ENCODE peak calls at places on chromosome 20, in five cellular contexts. One of them, this sample, is unnamed.
A peak's percentile ranks its signal among the peaks of the same experiment; 100 is the strongest.

GRCh38 chr20:5719861-5720401 is 30.3 kb upstream of the SHLD1 start:
- DNase-seq in prostate gland: no peak
- DNase-seq in adrenal gland: peak; percentile 35
- DNase-seq in vagina: no peak
- DNase-seq in CD8-positive, alpha-beta T cell: no peak
- DNase-seq in this sample: no peak

GRCh38 chr20:25738198-25738597 is 41.5 kb upstream of the ZNF337 start:
- DNase-seq in vagina: no peak
- DNase-seq in prostate gland: no peak
- DNase-seq in adrenal gland: no peak
- DNase-seq in CD8-positive, alpha-beta T cell: no peak
- DNase-seq in this sample: no peak

GRCh38 chr20:63376283-63377250 is 15.4 kb upstream of the CHRNA4 start:
- DNase-seq in CD8-positive, alpha-beta T cell: no peak
- DNase-seq in adrenal gland: no peak
- DNase-seq in prostate gland: no peak
- DNase-seq in vagina: no peak
- DNase-seq in this sample: no peak

GRCh38 chr20:41135187-41135887 is 2.0 kb upstream of the PLCG1 start:
- DNase-seq in CD8-positive, alpha-beta T cell: peak; percentile 56
- DNase-seq in prostate gland: peak; percentile 35
- DNase-seq in vagina: no peak
- DNase-seq in adrenal gland: peak; percentile 46
- DNase-seq in this sample: peak; percentile 45

GRCh38 chr20:41196653-41197225 is 59.4 kb downstream of the PLCG1 start:
- DNase-seq in CD8-positive, alpha-beta T cell: no peak
- DNase-seq in adrenal gland: no peak
- DNase-seq in vagina: no peak
- DNase-seq in prostate gland: no peak
- DNase-seq in this sample: no peak

GRCh38 chr20:17678886-17679285 is 3.2 kb downstream of the RRBP1 start:
- DNase-seq in adrenal gland: no peak
- DNase-seq in vagina: no peak
- DNase-seq in prostate gland: no peak
- DNase-seq in CD8-positive, alpha-beta T cell: no peak
- DNase-seq in this sample: no peak

GRCh38 chr20:50391444-50392137 is 118.6 kb upstream of the PTPN1 start:
- DNase-seq in adrenal gland: no peak
- DNase-seq in prostate gland: no peak
- DNase-seq in vagina: no peak
- DNase-seq in CD8-positive, alpha-beta T cell: no peak
- DNase-seq in this sample: no peak

GRCh38 chr20:346640-347316 is at the start of gene NRSN2:
- DNase-seq in vagina: no peak
- DNase-seq in prostate gland: peak; percentile 47
- DNase-seq in adrenal gland: peak; percentile 77
- DNase-seq in CD8-positive, alpha-beta T cell: no peak
- DNase-seq in this sample: peak; percentile 70

GRCh38 chr20:168876-169275 is 11.6 kb downstream of the DEFB127 start:
- DNase-seq in adrenal gland: no peak
- DNase-seq in vagina: no peak
- DNase-seq in CD8-positive, alpha-beta T cell: no peak
- DNase-seq in prostate gland: no peak
- DNase-seq in this sample: no peak

GRCh38 chr20:46894971-46895905 is 595 bp downstream of the EYA2 start:
- DNase-seq in adrenal gland: no peak
- DNase-seq in prostate gland: peak; percentile 71
- DNase-seq in vagina: peak; percentile 55
- DNase-seq in CD8-positive, alpha-beta T cell: no peak
- DNase-seq in this sample: peak; percentile 35

GRCh38 chr20:8545212-8545611 is 413.1 kb downstream of the PLCB1 start:
- DNase-seq in adrenal gland: no peak
- DNase-seq in CD8-positive, alpha-beta T cell: no peak
- DNase-seq in vagina: no peak
- DNase-seq in prostate gland: no peak
- DNase-seq in this sample: no peak

GRCh38 chr20:4637081-4637797 is 84.5 kb upstream of the PRND start:
- DNase-seq in prostate gland: no peak
- DNase-seq in vagina: no peak
- DNase-seq in CD8-positive, alpha-beta T cell: no peak
- DNase-seq in adrenal gland: no peak
- DNase-seq in this sample: no peak

GRCh38 chr20:6122111-6122872 is 538 bp downstream of the FERMT1 start:
- DNase-seq in prostate gland: peak; percentile 68
- DNase-seq in adrenal gland: peak; percentile 30
- DNase-seq in vagina: no peak
- DNase-seq in CD8-positive, alpha-beta T cell: no peak
- DNase-seq in this sample: peak; percentile 42

GRCh38 chr20:36086767-36087166 is 67.8 kb upstream of the EPB41L1 start:
- DNase-seq in adrenal gland: no peak
- DNase-seq in vagina: no peak
- DNase-seq in CD8-positive, alpha-beta T cell: no peak
- DNase-seq in prostate gland: no peak
- DNase-seq in this sample: no peak

GRCh38 chr20:4344660-4345059 is 329.3 kb upstream of the RNF24 start:
- DNase-seq in adrenal gland: no peak
- DNase-seq in vagina: no peak
- DNase-seq in CD8-positive, alpha-beta T cell: no peak
- DNase-seq in prostate gland: no peak
- DNase-seq in this sample: no peak

GRCh38 chr20:39631557-39631956 is 669.4 kb downstream of the DHX35 start:
- DNase-seq in prostate gland: no peak
- DNase-seq in vagina: no peak
- DNase-seq in CD8-positive, alpha-beta T cell: no peak
- DNase-seq in adrenal gland: no peak
- DNase-seq in this sample: no peak

GRCh38 chr20:25739615-25740320 is 43.1 kb upstream of the ZNF337 start:
- DNase-seq in vagina: no peak
- DNase-seq in prostate gland: no peak
- DNase-seq in adrenal gland: no peak
- DNase-seq in CD8-positive, alpha-beta T cell: no peak
- DNase-seq in this sample: no peak

GRCh38 chr20:63945921-63946920 is 10.0 kb downstream of the UCKL1 start:
- DNase-seq in prostate gland: no peak
- DNase-seq in adrenal gland: peak; percentile 30
- DNase-seq in CD8-positive, alpha-beta T cell: no peak
- DNase-seq in vagina: no peak
- DNase-seq in this sample: no peak

GRCh38 chr20:34552569-34552968 is 5.9 kb upstream of the MAP1LC3A start:
- DNase-seq in adrenal gland: no peak
- DNase-seq in vagina: no peak
- DNase-seq in CD8-positive, alpha-beta T cell: no peak
- DNase-seq in prostate gland: no peak
- DNase-seq in this sample: no peak

GRCh38 chr20:1499528-1500420 is 8.6 kb upstream of the SIRPB2 start:
- DNase-seq in prostate gland: peak; percentile 8
- DNase-seq in adrenal gland: no peak
- DNase-seq in CD8-positive, alpha-beta T cell: no peak
- DNase-seq in vagina: no peak
- DNase-seq in this sample: no peak

GRCh38 chr20:12649234-12649633 is 359.5 kb upstream of the SPTLC3 start:
- DNase-seq in adrenal gland: no peak
- DNase-seq in prostate gland: no peak
- DNase-seq in CD8-positive, alpha-beta T cell: no peak
- DNase-seq in vagina: no peak
- DNase-seq in this sample: no peak

GRCh38 chr20:34515484-34516037 is 661 bp upstream of the DYNLRB1 start:
- DNase-seq in vagina: no peak
- DNase-seq in adrenal gland: peak; percentile 80
- DNase-seq in prostate gland: peak; percentile 73
- DNase-seq in CD8-positive, alpha-beta T cell: peak; percentile 56
- DNase-seq in this sample: peak; percentile 85

GRCh38 chr20:5212897-5213296 is 86.1 kb downstream of the CDS2 start:
- DNase-seq in vagina: no peak
- DNase-seq in CD8-positive, alpha-beta T cell: no peak
- DNase-seq in prostate gland: no peak
- DNase-seq in adrenal gland: no peak
- DNase-seq in this sample: no peak

GRCh38 chr20:19501476-19502115 is 256.5 kb upstream of the RIN2 start:
- DNase-seq in vagina: no peak
- DNase-seq in adrenal gland: no peak
- DNase-seq in CD8-positive, alpha-beta T cell: no peak
- DNase-seq in prostate gland: no peak
- DNase-seq in this sample: no peak

GRCh38 chr20:9551808-9552550 is 37.6 kb downstream of the LAMP5 start:
- DNase-seq in vagina: no peak
- DNase-seq in adrenal gland: no peak
- DNase-seq in CD8-positive, alpha-beta T cell: no peak
- DNase-seq in prostate gland: no peak
- DNase-seq in this sample: no peak

DNA sequence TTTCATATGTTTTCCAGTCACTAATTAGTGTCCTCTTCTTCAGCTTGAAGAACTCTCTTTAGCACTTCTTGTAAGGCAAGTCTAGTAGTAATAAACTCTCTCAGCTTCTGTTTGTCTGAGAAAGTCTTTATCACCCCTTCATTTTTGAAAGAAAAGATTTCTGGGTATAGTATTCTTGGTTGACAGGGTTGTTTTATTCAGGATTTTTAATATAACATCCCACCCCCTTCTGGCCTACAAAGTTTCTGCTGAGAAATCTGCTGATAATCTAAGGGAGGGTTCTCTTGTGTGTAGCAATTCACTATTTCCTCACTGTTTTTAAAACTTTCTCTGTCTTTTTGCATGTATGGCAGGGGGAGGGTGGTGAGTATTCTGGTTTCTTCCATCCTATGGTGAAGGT is 9.6 kb upstream of the WFDC11 start:
- DNase-seq in vagina: no peak
- DNase-seq in adrenal gland: no peak
- DNase-seq in prostate gland: no peak
- DNase-seq in CD8-positive, alpha-beta T cell: no peak
- DNase-seq in this sample: no peak
- H3K9me3 ChIP-seq in vagina: peaks cover 7% of the 10 kb centered on the region
- H3K9me3 ChIP-seq in adrenal gland: peaks cover 7% of the 10 kb centered on the region
- H3K9me3 ChIP-seq in prostate gland: no peaks in the 10 kb centered on the region
- H3K9me3 ChIP-seq in CD8-positive, alpha-beta T cell: peaks cover 9% of the 10 kb centered on the region
- H3K9me3 ChIP-seq in this sample: no peaks in the 10 kb centered on the region

DNA sequence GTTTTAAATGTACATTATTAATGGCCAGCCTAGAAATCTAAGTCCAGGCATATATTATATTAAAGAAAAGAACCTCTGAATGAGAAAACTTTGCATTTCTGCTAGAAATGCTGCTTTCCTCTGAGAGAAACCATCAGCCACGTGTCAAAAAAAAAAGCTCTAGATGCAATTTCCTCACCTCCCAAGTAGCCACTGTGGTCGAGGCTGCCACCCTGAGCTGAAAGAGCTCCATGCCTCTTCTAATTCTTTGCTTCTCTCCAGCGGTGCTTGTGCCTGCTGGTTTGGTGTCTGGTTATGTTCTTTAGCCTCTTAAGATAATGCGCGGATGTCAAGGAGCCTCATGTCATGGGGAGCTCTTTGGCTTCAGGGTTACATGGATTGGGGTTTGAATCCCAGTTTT is 316.0 kb downstream of the TFAP2C start:
- DNase-seq in vagina: no peak
- DNase-seq in adrenal gland: no peak
- DNase-seq in CD8-positive, alpha-beta T cell: no peak
- DNase-seq in prostate gland: no peak
- DNase-seq in this sample: no peak
- TF ChIP-seq CTCF in vagina: no peak
- TF ChIP-seq CTCF in adrenal gland: no peak
- TF ChIP-seq CTCF in CD8-positive, alpha-beta T cell: no peak
- TF ChIP-seq CTCF in prostate gland: no peak
- TF ChIP-seq CTCF in this sample: no peak

DNA sequence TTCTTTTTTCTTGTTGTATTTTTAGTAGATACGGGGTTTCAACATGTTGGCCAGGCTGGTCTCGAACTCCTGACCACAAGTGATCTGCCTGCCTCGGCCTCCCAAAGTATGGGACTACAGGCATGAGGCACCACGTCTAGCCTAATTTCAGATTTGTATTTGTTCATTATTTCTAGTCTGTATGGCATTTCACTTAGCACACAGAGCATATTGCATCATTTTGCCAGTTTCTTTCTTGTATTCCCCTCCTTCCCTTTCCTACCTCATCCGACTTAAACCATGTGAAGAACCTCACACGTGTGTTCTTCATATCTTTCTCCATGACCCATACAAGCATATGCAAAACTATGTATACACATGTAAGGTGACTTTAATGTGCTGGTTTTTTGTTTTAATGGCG is 470.0 kb downstream of the CBLN4 start:
- DNase-seq in CD8-positive, alpha-beta T cell: no peak
- DNase-seq in adrenal gland: no peak
- DNase-seq in prostate gland: no peak
- DNase-seq in vagina: no peak
- DNase-seq in this sample: no peak
- H3K9me3 ChIP-seq in CD8-positive, alpha-beta T cell: no peaks in the 10 kb centered on the region
- H3K9me3 ChIP-seq in adrenal gland: no peaks in the 10 kb centered on the region
- H3K9me3 ChIP-seq in prostate gland: no peaks in the 10 kb centered on the region
- H3K9me3 ChIP-seq in vagina: no peaks in the 10 kb centered on the region
- H3K9me3 ChIP-seq in this sample: no peaks in the 10 kb centered on the region

GRCh38 chr20:54650201-54650722 is 174.9 kb downstream of the DOK5 start:
- DNase-seq in vagina: no peak
- DNase-seq in adrenal gland: no peak
- DNase-seq in prostate gland: no peak
- DNase-seq in CD8-positive, alpha-beta T cell: no peak
- DNase-seq in this sample: no peak

GRCh38 chr20:54648421-54649142 is 173.2 kb downstream of the DOK5 start:
- DNase-seq in prostate gland: no peak
- DNase-seq in CD8-positive, alpha-beta T cell: no peak
- DNase-seq in vagina: no peak
- DNase-seq in adrenal gland: no peak
- DNase-seq in this sample: no peak

GRCh38 chr20:54651252-54651651 is 175.9 kb downstream of the DOK5 start:
- DNase-seq in prostate gland: no peak
- DNase-seq in vagina: no peak
- DNase-seq in CD8-positive, alpha-beta T cell: no peak
- DNase-seq in adrenal gland: no peak
- DNase-seq in this sample: no peak

GRCh38 chr20:54646156-54646517 is 170.7 kb downstream of the DOK5 start:
- DNase-seq in CD8-positive, alpha-beta T cell: no peak
- DNase-seq in prostate gland: no peak
- DNase-seq in vagina: no peak
- DNase-seq in adrenal gland: no peak
- DNase-seq in this sample: no peak

GRCh38 chr20:54649511-54649962 is 174.1 kb downstream of the DOK5 start:
- DNase-seq in vagina: no peak
- DNase-seq in CD8-positive, alpha-beta T cell: peak; percentile 37
- DNase-seq in prostate gland: peak; percentile 80
- DNase-seq in adrenal gland: peak; percentile 91
- DNase-seq in this sample: peak; percentile 84
- TF ChIP-seq CTCF in vagina: peak; percentile 71
- TF ChIP-seq CTCF in CD8-positive, alpha-beta T cell: peak; percentile 60
- TF ChIP-seq CTCF in prostate gland: peak; percentile 73
- TF ChIP-seq CTCF in adrenal gland: peak; percentile 59
- TF ChIP-seq CTCF in this sample: peak; percentile 73

GRCh38 chr20:59698598-59698997 is 94.3 kb downstream of the PHACTR3 start:
- DNase-seq in vagina: no peak
- DNase-seq in CD8-positive, alpha-beta T cell: no peak
- DNase-seq in prostate gland: no peak
- DNase-seq in adrenal gland: no peak
- DNase-seq in this sample: no peak

GRCh38 chr20:59696476-59696875 is 92.1 kb downstream of the PHACTR3 start:
- DNase-seq in prostate gland: no peak
- DNase-seq in adrenal gland: no peak
- DNase-seq in CD8-positive, alpha-beta T cell: no peak
- DNase-seq in vagina: no peak
- DNase-seq in this sample: no peak

GRCh38 chr20:59693587-59693986 is 89.2 kb downstream of the PHACTR3 start:
- DNase-seq in vagina: no peak
- DNase-seq in adrenal gland: no peak
- DNase-seq in prostate gland: no peak
- DNase-seq in CD8-positive, alpha-beta T cell: no peak
- DNase-seq in this sample: no peak

GRCh38 chr20:59701236-59701635 is 96.9 kb downstream of the PHACTR3 start:
- DNase-seq in adrenal gland: no peak
- DNase-seq in prostate gland: no peak
- DNase-seq in vagina: no peak
- DNase-seq in CD8-positive, alpha-beta T cell: no peak
- DNase-seq in this sample: no peak

GRCh38 chr20:59697082-59697481 is 92.7 kb downstream of the PHACTR3 start:
- DNase-seq in vagina: no peak
- DNase-seq in prostate gland: no peak
- DNase-seq in adrenal gland: no peak
- DNase-seq in CD8-positive, alpha-beta T cell: no peak
- DNase-seq in this sample: no peak
- H3K9me3 ChIP-seq in vagina: no peaks in the 10 kb centered on the region
- H3K9me3 ChIP-seq in prostate gland: no peaks in the 10 kb centered on the region
- H3K9me3 ChIP-seq in adrenal gland: no peaks in the 10 kb centered on the region
- H3K9me3 ChIP-seq in CD8-positive, alpha-beta T cell: no peaks in the 10 kb centered on the region
- H3K9me3 ChIP-seq in this sample: no peaks in the 10 kb centered on the region